ENCODE peak calls at places on chromosomes 7 and 10, in seven cellular contexts. K, N, I, P, L, W and X are unnamed samples.

GRCh38 chr7:139396323-139396951 is 36.7 kb downstream of the LUC7L2 start:
- DNase-seq in N (no peak), I (peak; percentile 13), K (no peak), L (no peak), W (no peak), P (no peak), X (peak; percentile 30)

GRCh38 chr7:95324396-95324795 is at the start of gene PON1:
- DNase-seq in W (no peak), L (no peak), N (no peak), I (no peak), K (no peak), P (peak; percentile 81), X (no peak)

GRCh38 chr10:23198610-23198939 is 6.5 kb downstream of the PTF1A start:
- DNase-seq in L (no peak), W (no peak), K (no peak), P (no peak), N (no peak), I (no peak), X (no peak)

GRCh38 chr7:156927571-156928405 is 21.7 kb upstream of the NOM1 start:
- DNase-seq in P (no peak), W (no peak), K (no peak), L (no peak), N (no peak), I (no peak), X (no peak)

GRCh38 chr7:130141161-130141857 is 63.9 kb downstream of the TMEM209 start:
- DNase-seq in L (peak; percentile 62), K (peak; percentile 96), W (no peak), N (peak; percentile 82), I (peak; percentile 73), P (peak; percentile 86), X (peak; percentile 55)

GRCh38 chr10:73060738-73061635 is 35.7 kb downstream of the P4HA1 start:
- DNase-seq in I (peak; percentile 8), P (no peak), K (peak; percentile 40), L (no peak), W (no peak), N (peak; percentile 6), X (peak; percentile 35)

GRCh38 chr7:19107392-19108147 is 9.9 kb downstream of the TWIST1 start:
- DNase-seq in I (peak; percentile 68), L (no peak), P (peak; percentile 59), K (peak; percentile 83), W (no peak), N (peak; percentile 51), X (peak; percentile 69)

GRCh38 chr10:37654466-37654865 is 202.9 kb downstream of the ZNF248 start:
- DNase-seq in K (peak; percentile 6), N (no peak), I (no peak), L (no peak), P (no peak), W (no peak), X (no peak)

GRCh38 chr10:123301077-123301875 is 147.1 kb downstream of the BUB3 start:
- DNase-seq in I (no peak), W (no peak), P (no peak), N (no peak), L (no peak), K (peak; percentile 37), X (no peak)

GRCh38 chr10:49760789-49761188 is 1.3 kb downstream of the OGDHL start:
- DNase-seq in I (no peak), L (no peak), P (peak; percentile 13), W (no peak), N (no peak), K (no peak), X (no peak)

GRCh38 chr10:74923556-74923955 is 97.2 kb downstream of the KAT6B start:
- DNase-seq in I (no peak), P (peak; percentile 44), W (no peak), K (peak; percentile 80), L (no peak), N (no peak), X (peak; percentile 45)

GRCh38 chr10:66591865-66592264 is 334.0 kb upstream of the LRRTM3 start:
- DNase-seq in N (no peak), W (no peak), L (no peak), I (peak; percentile 41), P (no peak), K (no peak), X (no peak)

GRCh38 chr10:46096909-46097575 is 51.0 kb upstream of the MSMB start:
- DNase-seq in I (no peak), W (no peak), K (peak; percentile 44), N (no peak), L (no peak), P (no peak), X (peak; percentile 35)

GRCh38 chr10:92483539-92483938 is 90.4 kb downstream of the IDE start:
- DNase-seq in W (no peak), N (no peak), K (no peak), P (no peak), L (no peak), I (no peak), X (no peak)

GRCh38 chr10:62194924-62195674 is 73.5 kb downstream of the RTKN2 start:
- DNase-seq in L (no peak), K (no peak), P (no peak), N (no peak), I (no peak), W (no peak), X (no peak)

GRCh38 chr10:62196528-62196927 is 72.1 kb downstream of the RTKN2 start:
- DNase-seq in I (no peak), L (no peak), W (no peak), P (no peak), K (no peak), N (no peak), X (no peak)

GRCh38 chr10:62195675-62195926 is 73.0 kb downstream of the RTKN2 start:
- DNase-seq in K (no peak), L (no peak), P (no peak), N (no peak), I (no peak), W (no peak), X (no peak)

GRCh38 chr10:62188021-62188616 is 80.5 kb downstream of the RTKN2 start:
- DNase-seq in N (no peak), P (no peak), I (no peak), L (no peak), W (no peak), K (no peak), X (no peak)

DNA sequence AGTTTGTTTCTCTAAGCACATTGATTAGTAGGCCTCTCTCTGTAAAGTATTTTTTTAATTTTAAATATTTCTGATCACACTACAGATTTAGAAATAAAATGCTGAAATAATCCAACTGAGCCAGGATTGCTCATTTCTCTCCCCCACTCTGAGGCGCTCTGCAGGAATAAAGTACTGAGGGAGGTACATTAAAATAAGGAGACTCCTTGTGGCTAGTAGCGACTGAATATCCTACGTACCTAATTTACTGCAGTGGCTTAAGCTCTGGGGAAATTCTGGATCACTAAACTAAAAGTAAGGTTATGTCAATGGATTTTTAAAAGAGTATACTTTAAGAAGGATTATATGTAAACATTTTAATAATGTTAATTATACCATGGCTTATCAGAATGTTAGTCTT is 75.2 kb downstream of the RTKN2 start:
- DNase-seq in I (no peak), L (no peak), K (no peak), N (no peak), W (no peak), P (no peak), X (no peak)
- H3K18ac ChIP-seq in I (no peak overlapping the region), L (no peak overlapping the region), K (no peak overlapping the region), N (no peak overlapping the region), W (no peak overlapping the region), P (no peak overlapping the region), X (no peak overlapping the region)

DNA sequence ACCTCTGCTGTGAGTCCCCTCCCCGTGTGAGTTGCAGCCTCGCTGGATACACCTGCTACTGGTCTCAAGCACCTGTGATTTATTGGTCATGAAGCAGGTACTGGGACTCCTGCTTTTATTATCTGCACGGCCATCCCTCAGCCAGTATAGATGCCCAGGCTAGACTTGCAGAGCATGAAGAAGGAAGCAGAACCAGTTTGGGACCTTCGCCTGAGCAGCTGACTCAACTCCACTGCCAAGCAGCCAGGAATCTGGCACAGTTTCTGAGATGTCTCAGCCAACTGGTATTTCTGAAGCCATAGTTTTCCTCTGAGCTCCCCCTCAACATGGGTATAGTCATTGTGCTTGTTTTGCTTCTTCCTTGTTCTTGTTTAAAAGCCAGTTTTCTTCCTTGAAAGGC is 28.0 kb upstream of the SLC39A12 start:
- DNase-seq in N (no peak), W (peak; percentile 51), P (no peak), I (peak; percentile 95), K (no peak), L (no peak), X (peak; percentile 35)
- H3K4me2 ChIP-seq in N (no peak overlapping the region), W (no peak overlapping the region), P (no peak overlapping the region), I (no peak overlapping the region), K (no peak overlapping the region), L (no peak overlapping the region), X (no peak overlapping the region)

GRCh38 chr10:111874586-111874985 is 309.0 kb downstream of the GPAM start:
- DNase-seq in K (no peak), W (no peak), P (no peak), I (no peak), N (no peak), L (no peak), X (no peak)

GRCh38 chr10:111877274-111877673 is 306.3 kb downstream of the GPAM start:
- DNase-seq in L (no peak), P (no peak), K (no peak), I (no peak), W (no peak), N (no peak), X (no peak)

GRCh38 chr10:111885919-111886318 is 297.6 kb downstream of the GPAM start:
- DNase-seq in L (no peak), W (no peak), N (no peak), I (no peak), P (no peak), K (no peak), X (no peak)

GRCh38 chr10:111875760-111876159 is 307.8 kb downstream of the GPAM start:
- DNase-seq in P (no peak), I (no peak), K (no peak), W (no peak), N (no peak), L (no peak), X (no peak)

GRCh38 chr10:111879964-111880363 is 303.6 kb downstream of the GPAM start:
- DNase-seq in W (no peak), P (no peak), L (no peak), I (no peak), N (no peak), K (no peak), X (no peak)
- H3K18ac ChIP-seq in W (no peak overlapping the region), P (no peak overlapping the region), L (no peak overlapping the region), I (no peak overlapping the region), N (no peak overlapping the region), K (no peak overlapping the region), X (no peak overlapping the region)

GRCh38 chr10:94150541-94151184 is 156.9 kb downstream of the PLCE1 start:
- DNase-seq in K (peak; percentile 40), N (no peak), I (no peak), L (no peak), P (no peak), W (no peak), X (no peak)

DNA sequence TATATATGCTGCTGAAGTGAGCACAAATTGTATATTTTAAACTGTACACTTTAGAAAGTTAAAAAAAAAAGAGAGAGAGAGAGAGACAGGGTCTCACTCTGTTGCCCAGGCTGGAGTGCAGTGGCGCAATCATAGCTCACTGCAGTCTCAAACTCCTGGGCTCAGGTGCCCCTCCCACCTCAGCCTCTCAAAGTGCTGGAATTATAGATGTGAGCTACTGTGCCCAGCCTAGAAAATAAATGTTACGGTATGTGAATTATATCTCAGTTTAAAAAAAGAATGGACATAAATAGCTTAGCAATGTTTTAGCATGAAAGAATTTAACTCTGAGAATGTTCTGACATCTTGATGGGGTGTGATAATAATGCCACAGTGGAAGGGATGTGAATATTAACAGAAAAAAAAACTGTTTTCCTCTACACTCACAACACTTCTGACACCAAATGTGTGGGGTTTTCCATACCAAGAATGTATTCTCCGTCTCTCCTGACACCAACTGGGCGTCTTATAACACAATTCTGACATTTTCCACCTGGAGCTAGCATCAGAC is 162.1 kb downstream of the PLCE1 start:
- DNase-seq in P (no peak), K (no peak), I (no peak), N (no peak), W (no peak), L (no peak), X (no peak)
- H3K4me2 ChIP-seq in P (no peak overlapping the region), K (no peak overlapping the region), I (no peak overlapping the region), N (no peak overlapping the region), W (no peak overlapping the region), L (no peak overlapping the region), X (no peak overlapping the region)